ENCODE peak calls at places on chromosomes 4 and X, in seven cellular contexts. O is GM19239, I is HT1080, J is IMR-90, E is GM13976, L is mammary epithelial cell, S is HCT116. Y is an unnamed sample.

GRCh38 chrX:2629316-2630168 is 61.6 kb upstream of the CD99 start:
- DNase-seq in O (no peak), I (no peak), L (no peak), J (no peak), E (no peak), S (no peak), Y (no peak)

GRCh38 chr4:62896721-62897120 is 1512.5 kb downstream of the TECRL start:
- DNase-seq in L (no peak), S (no peak), I (no peak), J (no peak), E (no peak), O (no peak), Y (no peak)

GRCh38 chr4:181225616-181226261 is 1017.5 kb upstream of the TENM3 start:
- DNase-seq in O (no peak), E (no peak), L (no peak), S (no peak), J (no peak), I (no peak), Y (no peak)

GRCh38 chr4:122896270-122896669 is 26.1 kb downstream of the NUDT6 start:
- DNase-seq in L (no peak), E (no peak), J (no peak), O (no peak), I (no peak), S (no peak), Y (no peak)

GRCh38 chr4:71453516-71453915 is 114.7 kb downstream of the SLC4A4 start:
- DNase-seq in O (no peak), E (no peak), S (no peak), J (no peak), L (no peak), I (no peak), Y (no peak)

GRCh38 chr4:155787113-155787710 is 28.4 kb downstream of the GUCY1B1 start:
- DNase-seq in S (peak), O (no peak), E (peak), L (peak), J (peak), I (peak), Y (peak)

GRCh38 chr4:15262396-15262795 is 165.4 kb upstream of the C1QTNF7 start:
- DNase-seq in E (no peak), J (no peak), S (no peak), L (peak), I (peak), O (no peak), Y (peak)

GRCh38 chr4:141569141-141569540 is 67.2 kb upstream of the IL15 start:
- DNase-seq in O (no peak), S (no peak), I (peak), E (no peak), L (no peak), J (peak), Y (peak)

GRCh38 chr4:106892786-106893185 is 143.3 kb downstream of the DKK2 start:
- DNase-seq in O (no peak), S (no peak), L (no peak), I (no peak), J (no peak), E (no peak), Y (no peak)

GRCh38 chr4:39718366-39719323 is 20.7 kb downstream of the UBE2K start:
- DNase-seq in E (no peak), O (no peak), L (no peak), S (no peak), I (no peak), J (no peak), Y (no peak)

GRCh38 chr4:70183168-70183939 is 12.2 kb upstream of the ODAM start:
- DNase-seq in E (no peak), I (peak), O (no peak), S (peak), L (peak), J (peak), Y (peak)

GRCh38 chr4:11813951-11814446 is 385.3 kb upstream of the HS3ST1 start:
- DNase-seq in S (no peak), L (no peak), O (no peak), E (no peak), I (no peak), J (no peak), Y (no peak)

GRCh38 chr4:1384675-1385372 is 21.4 kb downstream of the NKX1-1 start:
- DNase-seq in S (no peak), L (no peak), E (no peak), I (no peak), O (no peak), J (no peak), Y (no peak)

GRCh38 chr4:2186133-2186864 is 55.6 kb downstream of the HAUS3 start:
- DNase-seq in I (peak), O (no peak), L (peak), S (peak), E (no peak), J (peak), Y (peak)

GRCh38 chr4:95153182-95153581 is 395.4 kb downstream of the BMPR1B start:
- DNase-seq in E (no peak), I (no peak), O (no peak), S (no peak), L (no peak), J (no peak), Y (no peak)